ENCODE peak calls at places on chromosomes 2 and 18, in five cellular contexts. B is H1, H is K562, T is SK-N-SH, N is HepG2. G is an unnamed sample.

GRCh38 chr2:70258532-70258875 is 567 bp downstream of the PCYOX1 start:
- DNase-seq in B (peak), H (peak), T (peak), N (peak), G (no peak)

GRCh38 chr2:234722176-234722575 is 225.3 kb upstream of the ARL4C start:
- DNase-seq in B (no peak), H (no peak), T (no peak), N (no peak), G (no peak)

GRCh38 chr2:241363316-241363879 is 7.3 kb downstream of the FARP2 start:
- DNase-seq in B (no peak), H (no peak), T (no peak), N (no peak), G (no peak)

GRCh38 chr18:3595282-3596273 is 145.6 kb downstream of the TGIF1 start:
- DNase-seq in B (no peak), H (peak), T (no peak), N (peak), G (no peak)

GRCh38 chr2:172168917-172169346 is 66.2 kb upstream of the DLX2 start:
- DNase-seq in B (no peak), H (no peak), T (no peak), N (no peak), G (no peak)

GRCh38 chr18:79329786-79330185 is 65.9 kb upstream of the NFATC1 start:
- DNase-seq in B (peak), H (no peak), T (no peak), N (no peak), G (no peak)

GRCh38 chr2:164910091-164910899 is 45.0 kb downstream of the SLC38A11 start:
- DNase-seq in B (no peak), H (no peak), T (no peak), N (peak), G (no peak)

GRCh38 chr2:75622500-75622899 is 24.1 kb upstream of the MRPL19 start:
- DNase-seq in B (no peak), H (no peak), T (no peak), N (no peak), G (no peak)

GRCh38 chr2:19850056-19850455 is 51.7 kb downstream of the TTC32 start:
- DNase-seq in B (no peak), H (no peak), T (no peak), N (no peak), G (no peak)

GRCh38 chr18:76558881-76559667 is 64.0 kb upstream of the ZNF516 start:
- DNase-seq in B (no peak), H (no peak), T (no peak), N (no peak), G (no peak)

GRCh38 chr18:3294435-3295080 is 32.6 kb downstream of the MYL12B start:
- DNase-seq in B (no peak), H (peak), T (no peak), N (no peak), G (no peak)

GRCh38 chr2:237126519-237126918 is 40.8 kb downstream of the COPS8 start:
- DNase-seq in B (no peak), H (no peak), T (no peak), N (no peak), G (no peak)

GRCh38 chr18:79584491-79585394 is 94.9 kb upstream of the CTDP1 start:
- DNase-seq in B (no peak), H (no peak), T (no peak), N (no peak), G (no peak)

GRCh38 chr2:112811841-112812306 is 24.7 kb downstream of the IL1B start:
- DNase-seq in B (no peak), H (no peak), T (no peak), N (peak), G (no peak)

GRCh38 chr18:49368161-49368875 is 92.1 kb downstream of the DYM start:
- DNase-seq in B (no peak), H (no peak), T (no peak), N (no peak), G (no peak)

GRCh38 chr2:63680455-63680854 is 91.7 kb downstream of the MDH1 start:
- DNase-seq in B (no peak), H (no peak), T (no peak), N (no peak), G (no peak)
- TF ChIP-seq TAF1 in B (no peak), H (no peak), T (no peak), N (no peak), G (no peak)

GRCh38 chr2:201768918-201769317 is 11.8 kb downstream of the ALS2 start:
- DNase-seq in B (no peak), H (no peak), T (no peak), N (no peak), G (no peak)
- TF ChIP-seq TAF1 in B (no peak), H (no peak), T (no peak), N (no peak), G (no peak)

GRCh38 chr18:28767781-28768211 is 590.9 kb upstream of the CDH2 start:
- DNase-seq in B (no peak), H (no peak), T (no peak), N (no peak), G (no peak)
- TF ChIP-seq TAF1 in B (no peak), H (no peak), T (no peak), N (no peak), G (no peak)

GRCh38 chr18:69787825-69788547 is 159.7 kb downstream of the CD226 start:
- DNase-seq in B (no peak), H (no peak), T (no peak), N (peak), G (no peak)
- TF ChIP-seq TAF1 in B (no peak), H (no peak), T (no peak), N (no peak), G (no peak)

GRCh38 chr2:178392215-178392614 is 58.8 kb downstream of the PRKRA start:
- DNase-seq in B (no peak), H (no peak), T (no peak), N (no peak), G (no peak)
- TF ChIP-seq TAF1 in B (no peak), H (no peak), T (no peak), N (no peak), G (no peak)

GRCh38 chr2:86704482-86704971 is 15.6 kb upstream of the RMND5A start:
- DNase-seq in B (no peak), H (no peak), T (no peak), N (peak), G (no peak)

GRCh38 chr2:86703704-86704370 is 16.3 kb upstream of the RMND5A start:
- DNase-seq in B (no peak), H (no peak), T (no peak), N (no peak), G (no peak)

GRCh38 chr2:86706220-86706619 is 13.9 kb upstream of the RMND5A start:
- DNase-seq in B (no peak), H (no peak), T (no peak), N (peak), G (no peak)

GRCh38 chr2:86706935-86707334 is 13.2 kb upstream of the RMND5A start:
- DNase-seq in B (no peak), H (no peak), T (no peak), N (no peak), G (no peak)
- TF ChIP-seq TAF1 in B (no peak), H (no peak), T (no peak), N (no peak), G (no peak)

GRCh38 chr2:38262514-38262871 is 114.6 kb downstream of the ATL2 start:
- DNase-seq in B (no peak), H (no peak), T (no peak), N (no peak), G (no peak)

GRCh38 chr2:38263293-38263692 is 113.8 kb downstream of the ATL2 start:
- DNase-seq in B (no peak), H (no peak), T (no peak), N (no peak), G (no peak)

GRCh38 chr2:38260469-38260868 is 116.6 kb downstream of the ATL2 start:
- DNase-seq in B (no peak), H (peak), T (no peak), N (no peak), G (no peak)

GRCh38 chr2:38260972-38261371 is 116.1 kb downstream of the ATL2 start:
- DNase-seq in B (no peak), H (no peak), T (no peak), N (no peak), G (no peak)

GRCh38 chr2:38261569-38262513 is 115.2 kb downstream of the ATL2 start:
- DNase-seq in B (no peak), H (no peak), T (no peak), N (no peak), G (no peak)
- TF ChIP-seq TAF1 in B (no peak), H (no peak), T (no peak), N (no peak), G (no peak)

DNA sequence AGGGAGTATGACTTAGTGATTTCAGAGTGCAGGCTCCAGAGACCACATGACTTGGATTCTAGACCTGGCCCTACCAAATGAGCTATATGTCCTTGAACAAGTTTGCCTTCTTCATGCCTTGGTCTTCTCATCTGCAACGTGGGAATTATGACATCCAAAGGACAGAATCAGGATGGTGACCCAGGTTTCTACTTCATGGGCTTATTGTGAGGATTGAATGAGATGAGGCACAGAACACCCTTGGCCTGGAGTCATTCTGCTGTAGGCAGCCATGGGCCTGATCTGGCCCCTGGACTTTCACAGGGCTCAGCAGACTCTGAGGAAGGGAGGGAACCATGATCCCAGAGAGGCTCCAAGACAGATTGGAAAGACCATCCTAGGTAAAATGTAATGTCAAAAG is 85.6 kb upstream of the HAAO start:
- DNase-seq in B (no peak), H (no peak), T (no peak), N (no peak), G (no peak)
- TF ChIP-seq TAF1 in B (no peak), H (no peak), T (no peak), N (no peak), G (no peak)

GRCh38 chr2:168686485-168687191 is 115.8 kb upstream of the NOSTRIN start:
- DNase-seq in B (no peak), H (no peak), T (no peak), N (no peak), G (no peak)
- TF ChIP-seq TAF1 in B (no peak), H (no peak), T (no peak), N (no peak), G (no peak)

GRCh38 chr18:75406491-75407445 is 20.7 kb downstream of the SMIM21 start:
- DNase-seq in B (no peak), H (no peak), T (no peak), N (no peak), G (no peak)
- TF ChIP-seq TAF1 in B (no peak), H (no peak), T (no peak), N (no peak), G (no peak)

G was measured in GM12891.